ENCODE peak calls at places on chromosomes 2 and 18, in eight cellular contexts. O is pancreas; X is CD8-positive, alpha-beta T cell; P is choroid plexus epithelial cell; V is activated B cell treated with CpG ODN at 0.5 μM for 24 hours; A is foreskin fibroblast; M is dorsolateral prefrontal cortex; Y is lower lobe of right lung. U is an unnamed sample.

GRCh38 chr18:5197032-5197434 is at the start of gene AKAIN1:
- DNase-seq in M (peak; percentile 56), O (peak; percentile 27), A (peak; percentile 0), X (peak; percentile 19), V (no peak), Y (no peak), P (peak; percentile 41), U (peak; percentile 35)

GRCh38 chr2:110931648-110932047 is 189.1 kb upstream of the BCL2L11 start:
- DNase-seq in O (no peak), M (no peak), V (no peak), X (no peak), P (peak; percentile 63), A (peak; percentile 11), Y (no peak), U (no peak)

GRCh38 chr18:80086281-80086680 is 22.8 kb upstream of the ADNP2 start:
- DNase-seq in Y (no peak), O (no peak), A (no peak), X (no peak), V (no peak), M (no peak), P (no peak), U (no peak)

GRCh38 chr18:36315736-36316135 is 18.2 kb downstream of the FHOD3 start:
- DNase-seq in V (no peak), M (no peak), X (no peak), O (no peak), Y (no peak), P (no peak), A (no peak), U (no peak)

GRCh38 chr2:30684026-30684425 is 123.2 kb downstream of the CAPN13 start:
- DNase-seq in Y (no peak), X (no peak), M (no peak), V (no peak), A (no peak), O (no peak), P (no peak), U (no peak)

GRCh38 chr2:175039031-175039430 is 33.9 kb upstream of the CHN1 start:
- DNase-seq in X (no peak), P (no peak), O (no peak), M (no peak), Y (no peak), V (no peak), A (no peak), U (no peak)

GRCh38 chr2:145199052-145199451 is 679.1 kb upstream of the ZEB2 start:
- DNase-seq in Y (no peak), M (no peak), P (no peak), O (no peak), A (no peak), V (no peak), X (no peak), U (no peak)

GRCh38 chr2:219689676-219690628 is 62.5 kb downstream of the SLC4A3 start:
- DNase-seq in O (peak; percentile 50), Y (no peak), X (peak; percentile 35), P (peak; percentile 82), V (no peak), A (peak; percentile 62), M (no peak), U (peak; percentile 70)

GRCh38 chr2:239520811-239521517 is 120.1 kb upstream of the HDAC4 start:
- DNase-seq in Y (peak; percentile 34), O (no peak), A (no peak), P (no peak), M (no peak), X (no peak), V (no peak), U (no peak)

GRCh38 chr2:5766621-5767020 is 74.4 kb downstream of the SOX11 start:
- DNase-seq in X (no peak), Y (no peak), M (no peak), P (peak; percentile 4), V (no peak), O (no peak), A (no peak), U (no peak)

GRCh38 chr2:236172866-236173733 is 4.9 kb upstream of the GBX2 start:
- DNase-seq in X (no peak), M (no peak), A (no peak), P (no peak), Y (no peak), V (no peak), O (no peak), U (no peak)

GRCh38 chr2:85607268-85608215 is 4.3 kb downstream of the C2orf68 start:
- DNase-seq in P (no peak), O (no peak), X (no peak), Y (peak; percentile 70), V (no peak), M (peak; percentile 10), A (no peak), U (no peak)

GRCh38 chr2:102753563-102754159 is 8.2 kb upstream of the TMEM182 start:
- DNase-seq in X (peak; percentile 25), M (no peak), P (peak; percentile 79), Y (no peak), V (no peak), O (peak; percentile 17), A (peak; percentile 16), U (peak; percentile 22)

GRCh38 chr2:181760521-181760920 is 80.2 kb upstream of the NEUROD1 start:
- DNase-seq in A (no peak), X (no peak), O (no peak), M (no peak), V (no peak), Y (no peak), P (no peak), U (no peak)
- TF ChIP-seq CTCF in A (no peak), X (no peak), O (no peak), M (no peak), V (no peak), Y (no peak), P (no peak), U (no peak)

DNA sequence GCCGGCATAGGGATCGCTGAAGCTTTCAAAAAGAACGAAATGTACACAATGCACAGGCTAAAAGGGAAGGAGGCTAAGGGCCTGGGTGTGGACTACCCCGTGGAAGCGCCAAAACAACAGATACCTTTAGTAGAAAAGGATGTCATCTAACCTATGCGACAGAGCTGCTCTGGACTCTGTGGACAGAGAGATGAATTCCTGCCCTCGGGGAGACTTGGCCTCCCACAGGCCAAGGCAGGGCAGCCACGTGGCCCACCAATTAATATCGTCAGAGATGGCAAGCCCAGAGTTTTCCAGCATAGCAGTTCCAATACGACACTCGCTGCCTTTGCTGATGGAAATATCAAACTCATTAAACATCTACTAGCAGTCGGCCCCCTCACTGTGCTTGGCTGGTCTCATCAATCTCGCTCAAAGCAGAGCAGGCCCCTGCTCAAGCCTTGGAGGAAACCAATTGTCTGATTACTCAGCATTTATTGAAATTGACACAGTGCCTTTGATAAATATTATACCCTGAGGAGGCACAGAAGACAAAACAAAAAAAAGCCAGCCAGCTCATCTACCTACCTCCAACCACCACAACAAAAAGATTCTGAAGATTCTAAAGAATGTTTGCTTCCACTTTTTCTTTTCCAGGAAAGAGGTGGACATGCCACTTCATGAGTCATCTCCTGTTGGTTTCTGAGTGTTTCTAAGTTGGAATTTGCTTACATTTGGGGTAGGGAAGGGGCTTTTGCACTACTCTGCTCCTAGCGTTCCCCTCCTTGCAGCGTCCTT is 79.0 kb upstream of the ACAA2 start:
- DNase-seq in Y (no peak), M (no peak), O (no peak), P (peak; percentile 41), A (no peak), V (no peak), X (no peak), U (no peak)
- TF ChIP-seq CTCF in Y (no peak), M (no peak), O (no peak), P (no peak), A (no peak), V (no peak), X (no peak), U (no peak)

GRCh38 chr2:221370942-221371221 is 201.2 kb downstream of the EPHA4 start:
- DNase-seq in P (no peak), Y (no peak), O (no peak), A (no peak), M (no peak), V (no peak), X (no peak), U (no peak)

GRCh38 chr2:221371347-221371746 is 200.8 kb downstream of the EPHA4 start:
- DNase-seq in A (no peak), Y (no peak), V (no peak), O (no peak), P (no peak), M (no peak), X (no peak), U (no peak)

GRCh38 chr2:221370076-221370941 is 201.8 kb downstream of the EPHA4 start:
- DNase-seq in X (no peak), Y (no peak), M (no peak), A (no peak), P (no peak), O (no peak), V (no peak), U (no peak)

GRCh38 chr2:221374234-221374633 is 197.9 kb downstream of the EPHA4 start:
- DNase-seq in P (no peak), V (no peak), O (no peak), X (no peak), Y (no peak), A (no peak), M (no peak), U (no peak)

GRCh38 chr2:221372156-221372870 is 199.8 kb downstream of the EPHA4 start:
- DNase-seq in M (no peak), O (no peak), A (no peak), X (no peak), V (no peak), P (no peak), Y (no peak), U (no peak)
- TF ChIP-seq CTCF in M (no peak), O (no peak), A (peak; percentile 13), X (no peak), V (no peak), P (no peak), Y (no peak), U (no peak)

DNA sequence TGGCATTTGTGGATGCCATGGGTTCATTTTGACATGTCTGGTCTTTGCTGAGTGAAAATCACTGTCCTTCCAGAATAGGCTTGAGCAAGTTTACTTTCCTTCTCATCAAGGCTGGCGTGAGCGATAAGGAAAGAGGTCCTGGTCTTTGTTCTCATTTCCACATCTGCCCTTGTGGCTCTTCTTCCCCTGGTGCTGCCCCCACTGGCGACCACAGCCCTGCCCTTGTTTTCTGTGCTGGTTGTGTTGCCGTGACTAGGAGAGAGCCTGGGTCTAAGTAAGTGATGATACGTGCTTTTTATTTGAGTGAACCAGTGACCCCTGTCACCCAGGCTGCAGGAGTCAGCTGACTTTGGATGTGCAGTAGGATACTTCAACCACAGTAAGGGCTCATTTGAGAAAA is 441.7 kb downstream of the RNF144A start:
- DNase-seq in Y (no peak), O (no peak), V (no peak), P (no peak), M (no peak), X (no peak), A (no peak), U (no peak)
- TF ChIP-seq CTCF in Y (no peak), O (no peak), V (no peak), P (no peak), M (no peak), X (no peak), A (no peak), U (no peak)

GRCh38 chr2:74450570-74451190 is 4.2 kb upstream of the INO80B start:
- DNase-seq in O (no peak), Y (no peak), M (no peak), X (no peak), V (no peak), P (no peak), A (no peak), U (no peak)
- TF ChIP-seq CTCF in O (no peak), Y (no peak), M (no peak), X (no peak), V (no peak), P (no peak), A (no peak), U (no peak)

U was measured in GM10248.